ENCODE peak calls at places on chromosomes 4 and X, in seven cellular contexts. F is uterus; A is activated naive CD4-positive, alpha-beta T cell; P is glomerular endothelial cell; X is NCI-H510A; I is MCF 10A; L is endothelial cell. K is an unnamed sample.

GRCh38 chr4:133775881-133776280 is 425.7 kb downstream of the PABPC4L start:
- DNase-seq in F (no peak), A (no peak), P (no peak), X (no peak), I (peak; percentile 17), L (no peak), K (no peak)

GRCh38 chrX:26352891-26353430 is 137.0 kb downstream of the MAGEB5 start:
- DNase-seq in F (no peak), A (no peak), P (no peak), X (no peak), I (no peak), L (no peak), K (no peak)

GRCh38 chrX:138929905-138930304 is 218.4 kb upstream of the FGF13 start:
- DNase-seq in F (no peak), A (no peak), P (no peak), X (no peak), I (no peak), L (no peak), K (no peak)

GRCh38 chrX:2610246-2611170 is 80.6 kb upstream of the CD99 start:
- DNase-seq in F (no peak), A (no peak), P (no peak), X (no peak), I (no peak), L (no peak), K (no peak)

GRCh38 chr4:150540959-150541360 is 41.0 kb upstream of the MAB21L2 start:
- DNase-seq in F (no peak), A (no peak), P (no peak), X (no peak), I (no peak), L (no peak), K (no peak)

GRCh38 chrX:46649421-46650260 is 76.1 kb downstream of the CHST7 start:
- DNase-seq in F (peak; percentile 30), A (no peak), P (no peak), X (no peak), I (no peak), L (peak; percentile 53), K (no peak)

GRCh38 chrX:153334654-153335295 is 822 bp downstream of the ZNF275 start:
- DNase-seq in F (no peak), A (no peak), P (no peak), X (no peak), I (no peak), L (no peak), K (no peak)

GRCh38 chr4:15318621-15319348 is 109.0 kb upstream of the C1QTNF7 start:
- DNase-seq in F (no peak), A (no peak), P (no peak), X (no peak), I (no peak), L (no peak), K (no peak)

GRCh38 chr4:143348233-143349077 is 11.8 kb downstream of the GAB1 start:
- DNase-seq in F (no peak), A (no peak), P (no peak), X (no peak), I (no peak), L (no peak), K (no peak)

GRCh38 chrX:21770631-21771321 is 12.9 kb upstream of the SMPX start:
- DNase-seq in F (no peak), A (no peak), P (no peak), X (no peak), I (peak; percentile 65), L (no peak), K (no peak)

GRCh38 chrX:130575831-130576404 is 174.1 kb downstream of the RBMX2 start:
- DNase-seq in F (peak; percentile 19), A (no peak), P (no peak), X (no peak), I (peak; percentile 58), L (peak; percentile 8), K (peak; percentile 38)

GRCh38 chr4:84952004-84952403 is 14.5 kb downstream of the WDFY3 start:
- DNase-seq in F (no peak), A (no peak), P (no peak), X (no peak), I (peak; percentile 93), L (no peak), K (no peak)

K was measured in GM10248.